ENCODE peak calls at places on chromosomes 16 and 17, in eight cellular contexts. K is H1, H is sigmoid colon, I is A549, O is body of pancreas, X is Peyer's patch, D is tibial nerve, E is ovary. C is an unnamed sample.

GRCh38 chr16:46974352-46974751 is 878 bp upstream of the DNAJA2 start:
- DNase-seq in X (no peak), D (peak; percentile 11), O (no peak), E (no peak), I (peak; percentile 26), H (no peak), K (no peak), C (no peak)

GRCh38 chr17:14169901-14170300 is 66.8 kb downstream of the CDRT15 start:
- DNase-seq in O (no peak), X (no peak), E (no peak), I (no peak), D (no peak), H (no peak), K (no peak), C (no peak)

GRCh38 chr17:80847506-80848230 is 144.0 kb upstream of the CHMP6 start:
- DNase-seq in D (no peak), H (peak; percentile 39), O (no peak), E (no peak), X (peak; percentile 74), K (no peak), I (no peak), C (no peak)

GRCh38 chr17:73320601-73321264 is 8.9 kb upstream of the CDC42EP4 start:
- DNase-seq in K (no peak), I (no peak), D (no peak), X (no peak), O (no peak), H (no peak), E (no peak), C (no peak)

GRCh38 chr17:76515291-76515949 is 14.2 kb upstream of the RHBDF2 start:
- DNase-seq in I (no peak), E (no peak), O (peak; percentile 54), X (no peak), H (peak; percentile 93), K (no peak), D (peak; percentile 85), C (peak; percentile 69)

GRCh38 chr16:381788-382717 is at the start of gene PGAP6:
- DNase-seq in K (no peak), H (peak; percentile 83), X (peak; percentile 86), D (peak; percentile 66), E (peak; percentile 73), O (peak; percentile 76), I (no peak), C (peak; percentile 70)

GRCh38 chr16:50692999-50693781 is at the start of gene NOD2:
- DNase-seq in D (no peak), I (peak; percentile 51), X (no peak), K (no peak), H (no peak), O (peak; percentile 29), E (peak; percentile 54), C (no peak)

GRCh38 chr17:5355416-5356129 is 63.9 kb downstream of the NUP88 start:
- DNase-seq in E (no peak), H (no peak), K (no peak), D (peak; percentile 12), X (no peak), O (no peak), I (no peak), C (no peak)

GRCh38 chr17:17165666-17166308 is 40.3 kb downstream of the PLD6 start:
- DNase-seq in H (no peak), E (no peak), O (no peak), I (no peak), D (no peak), K (no peak), X (no peak), C (no peak)

GRCh38 chr16:75280331-75280804 is 28.9 kb upstream of the BCAR1 start:
- DNase-seq in E (no peak), D (no peak), I (no peak), H (no peak), X (no peak), K (no peak), O (no peak), C (no peak)

GRCh38 chr17:64771980-64772844 is 110.1 kb upstream of the SMURF2 start:
- DNase-seq in I (no peak), K (no peak), D (no peak), H (no peak), X (no peak), O (no peak), E (no peak), C (no peak)

GRCh38 chr17:41781404-41782110 is 5.0 kb downstream of the JUP start:
- DNase-seq in X (no peak), I (no peak), E (no peak), O (no peak), H (peak; percentile 65), K (no peak), D (no peak), C (no peak)

GRCh38 chr17:41779954-41780353 is 6.6 kb downstream of the JUP start:
- DNase-seq in H (no peak), O (no peak), I (no peak), X (no peak), K (no peak), E (no peak), D (no peak), C (no peak)

GRCh38 chr17:41775394-41776226 is 10.9 kb downstream of the JUP start:
- DNase-seq in D (no peak), K (no peak), I (no peak), X (peak; percentile 69), O (no peak), E (no peak), H (no peak), C (no peak)

GRCh38 chr17:41777157-41777578 is 9.3 kb downstream of the JUP start:
- DNase-seq in I (peak; percentile 77), O (peak; percentile 55), H (peak; percentile 72), K (no peak), D (no peak), E (no peak), X (peak; percentile 68), C (peak; percentile 54)

GRCh38 chr17:41777579-41778188 is 8.8 kb downstream of the JUP start:
- DNase-seq in H (peak; percentile 87), K (no peak), X (peak; percentile 63), E (peak; percentile 95), I (peak; percentile 93), D (peak; percentile 64), O (peak; percentile 82), C (peak; percentile 90)
- TF ChIP-seq POLR2A in H (no peak), K (no peak), X (no peak), E (no peak), I (peak; percentile 25), D (peak; percentile 5), O (peak; percentile 24), C (no peak)

DNA sequence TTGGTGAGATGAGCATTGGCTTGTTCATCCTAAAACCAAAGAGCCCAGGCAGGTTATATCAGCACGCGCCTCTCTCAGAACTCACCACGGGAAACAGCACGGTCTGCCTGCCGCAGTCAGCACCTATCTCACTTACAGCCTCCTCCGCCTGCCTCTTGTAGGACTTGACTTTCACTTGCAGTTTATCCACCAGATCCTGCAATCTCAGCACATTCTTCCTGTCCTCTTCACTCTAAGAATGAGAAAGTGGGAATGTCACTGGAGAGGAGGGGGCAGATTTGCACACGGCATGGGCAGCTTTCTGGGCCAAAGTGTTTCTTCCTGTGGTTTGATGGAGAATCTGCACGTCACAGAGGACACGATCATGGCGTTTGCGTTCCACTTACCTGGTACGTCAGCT is 27.4 kb downstream of the MYH3 start:
- DNase-seq in H (no peak), X (no peak), K (no peak), E (no peak), O (no peak), D (no peak), I (no peak), C (no peak)
- TF ChIP-seq POLR2A in H (no peak), X (no peak), K (no peak), E (no peak), O (no peak), D (no peak), I (no peak), C (no peak)

DNA sequence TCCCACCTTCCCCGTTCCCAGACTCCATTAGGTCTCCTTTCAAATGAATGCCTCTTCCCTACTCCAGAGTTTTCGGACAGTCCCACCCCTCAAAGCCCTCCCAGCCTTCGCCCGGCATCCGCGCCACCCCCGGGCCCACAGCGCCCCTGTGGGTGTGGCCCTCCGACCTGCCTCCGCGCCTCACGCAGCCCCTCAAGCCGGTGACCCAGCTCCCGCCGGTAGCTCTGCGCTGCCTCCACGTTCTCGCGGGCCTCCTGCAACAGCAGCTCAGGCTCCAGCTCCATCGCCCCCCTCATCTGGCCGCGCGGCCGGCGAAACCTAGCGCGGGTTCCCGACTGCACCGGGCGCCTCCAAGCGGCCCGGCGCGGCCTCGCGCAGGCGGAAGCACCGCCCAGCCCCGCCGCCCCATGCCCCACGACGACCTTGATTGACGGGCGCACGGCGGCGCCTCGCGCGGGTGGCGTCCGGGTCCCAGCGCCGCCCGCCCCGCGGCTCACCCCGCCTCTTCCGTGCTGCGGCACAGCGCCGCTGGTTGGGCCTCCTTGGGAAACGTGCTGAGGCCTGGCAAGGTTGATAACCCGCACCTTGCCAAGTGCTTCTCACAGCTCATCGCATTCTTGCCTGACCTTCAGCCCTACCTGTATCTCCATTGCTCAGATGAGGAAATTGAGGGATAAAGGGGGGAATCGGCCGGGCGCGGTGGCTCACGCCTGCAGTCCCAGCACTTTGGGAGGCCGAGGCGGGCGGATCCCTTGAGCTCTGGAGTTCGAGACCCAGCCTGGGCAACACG is at the start of gene CRLF3:
- DNase-seq in X (peak; percentile 94), O (peak; percentile 89), I (peak; percentile 98), K (peak; percentile 62), D (peak; percentile 60), H (peak; percentile 93), E (peak; percentile 90), C (peak; percentile 76)
- TF ChIP-seq POLR2A in X (peak; percentile 60), O (peak; percentile 71), I (peak; percentile 89), K (peak; percentile 90), D (peak; percentile 78), H (peak; percentile 58), E (peak; percentile 35), C (peak; percentile 78)

DNA sequence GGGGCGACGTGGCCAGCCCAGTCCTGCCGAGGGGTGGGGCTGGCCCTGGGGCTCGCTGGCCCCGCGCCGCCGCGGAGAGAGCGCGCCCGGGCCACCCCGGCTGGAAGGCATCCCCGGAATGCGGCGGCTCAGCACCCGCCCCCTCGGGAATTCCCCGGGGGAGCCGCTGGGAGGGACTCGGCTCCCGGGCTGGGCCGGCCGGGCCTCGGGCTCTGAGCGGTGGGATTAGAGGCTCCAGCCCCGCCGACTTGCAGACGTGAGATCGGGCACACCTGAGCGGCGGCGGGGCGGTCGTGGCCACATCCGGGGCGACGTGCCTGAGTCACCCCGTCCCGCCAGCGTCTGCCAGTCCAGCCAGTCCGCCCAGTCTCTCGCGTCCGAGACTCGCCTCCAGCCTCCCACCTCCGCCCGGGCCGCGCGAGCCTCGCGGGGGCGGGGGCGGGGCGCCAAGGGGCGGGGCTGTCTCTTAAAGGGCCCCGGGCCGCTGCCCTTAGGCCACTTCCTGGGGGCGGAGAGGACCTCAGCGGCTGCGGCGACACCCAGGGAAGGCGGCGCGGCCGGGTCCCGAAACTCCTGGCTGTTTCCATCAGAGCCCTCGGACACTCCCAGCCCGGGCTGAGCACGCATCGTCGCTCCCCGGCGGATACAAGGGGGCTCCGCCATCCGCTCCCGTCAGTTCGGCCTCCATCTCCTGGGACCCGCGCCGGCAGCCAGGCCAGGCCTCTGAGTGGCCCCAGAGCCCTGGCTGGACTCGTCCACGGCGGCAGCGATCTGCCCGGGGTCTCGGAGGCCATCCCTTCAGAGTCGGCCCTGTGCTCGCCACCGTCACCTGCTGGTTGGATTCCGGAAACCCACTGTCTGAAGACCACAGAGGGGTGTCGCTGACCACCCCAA is at the start of gene KCTD11:
- DNase-seq in X (peak; percentile 95), I (peak; percentile 96), D (peak; percentile 85), E (peak; percentile 92), H (peak; percentile 95), O (peak; percentile 96), K (peak; percentile 46), C (peak; percentile 94)
- TF ChIP-seq POLR2A in X (peak; percentile 57), I (peak; percentile 69), D (peak; percentile 49), E (peak; percentile 4), H (peak; percentile 53), O (peak; percentile 89), K (peak; percentile 82), C (peak; percentile 71)

GRCh38 chr17:38702900-38703741 is 2.0 kb upstream of the MLLT6 start:
- DNase-seq in I (no peak), X (peak; percentile 68), E (no peak), O (no peak), H (no peak), D (no peak), K (no peak), C (no peak)
- TF ChIP-seq POLR2A in I (no peak), X (no peak), E (no peak), O (no peak), H (no peak), D (no peak), K (no peak), C (no peak)